ENCODE peak calls at places on chromosomes 1 and 21, in seven cellular contexts. Y, T, W, Z, K, D and I are unnamed samples.
A peak's percentile ranks its signal among the peaks of the same experiment; 100 is the strongest.

GRCh38 chr1:203308205-203309114 is 3.1 kb downstream of the BTG2 start:
- DNase-seq in W (no peak), T (no peak), Y (no peak), K (no peak), D (no peak), Z (no peak), I (no peak)

GRCh38 chr21:35980821-35981220 is 79.5 kb downstream of the SETD4 start:
- DNase-seq in T (no peak), K (no peak), Y (no peak), D (no peak), W (no peak), Z (no peak), I (no peak)

GRCh38 chr21:46368533-46369285 is 44.8 kb downstream of the PCNT start:
- DNase-seq in Y (no peak), D (no peak), T (no peak), W (no peak), Z (no peak), K (no peak), I (no peak)

GRCh38 chr1:37476460-37477197 is 2.2 kb downstream of the ZC3H12A start:
- DNase-seq in W (peak; percentile 39), K (no peak), Z (peak; percentile 94), D (no peak), Y (no peak), T (no peak), I (no peak)

GRCh38 chr1:56216173-56216572 is 363.2 kb downstream of the PLPP3 start:
- DNase-seq in K (no peak), T (no peak), W (peak; percentile 50), Y (no peak), Z (no peak), D (no peak), I (peak; percentile 31)

GRCh38 chr1:87869563-87869962 is 540.9 kb downstream of the LMO4 start:
- DNase-seq in K (no peak), T (no peak), Y (no peak), W (no peak), Z (no peak), D (no peak), I (no peak)

GRCh38 chr1:205581321-205581980 is 50.4 kb downstream of the ELK4 start:
- DNase-seq in W (no peak), T (no peak), D (no peak), K (no peak), Y (no peak), Z (peak; percentile 44), I (no peak)

GRCh38 chr1:67144696-67145095 is 9.9 kb upstream of the C1orf141 start:
- DNase-seq in Z (no peak), W (no peak), Y (no peak), T (no peak), D (no peak), K (no peak), I (no peak)

GRCh38 chr1:2962541-2962940 is 58.7 kb upstream of the ACTRT2 start:
- DNase-seq in K (no peak), Z (peak; percentile 26), T (no peak), W (no peak), Y (no peak), D (no peak), I (no peak)

GRCh38 chr1:181189691-181190361 is 101.3 kb downstream of the IER5 start:
- DNase-seq in Z (no peak), Y (peak; percentile 28), D (peak; percentile 61), W (peak; percentile 87), K (peak; percentile 68), T (peak; percentile 93), I (peak; percentile 65)

GRCh38 chr1:201596101-201596868 is 57.4 kb downstream of the NAV1 start:
- DNase-seq in D (no peak), K (no peak), Z (peak; percentile 51), W (no peak), T (no peak), Y (no peak), I (no peak)

GRCh38 chr1:224846119-224846907 is 83.2 kb upstream of the DNAH14 start:
- DNase-seq in K (no peak), Y (no peak), T (no peak), W (no peak), D (no peak), Z (no peak), I (no peak)

GRCh38 chr21:43193651-43194302 is 25.0 kb downstream of the CRYAA start:
- DNase-seq in T (no peak), W (no peak), Y (no peak), D (no peak), K (no peak), Z (peak; percentile 63), I (no peak)

GRCh38 chr1:90045853-90046563 is 51.1 kb downstream of the ZNF326 start:
- DNase-seq in T (peak; percentile 45), K (no peak), Z (no peak), D (no peak), Y (no peak), W (no peak), I (no peak)

GRCh38 chr1:8777867-8778266 is 39.6 kb downstream of the RERE start:
- DNase-seq in Y (no peak), D (no peak), T (no peak), K (no peak), Z (no peak), W (no peak), I (no peak)

GRCh38 chr1:145716641-145717061 is 2.6 kb upstream of the CD160 start:
- DNase-seq in Z (no peak), T (no peak), K (no peak), D (no peak), Y (no peak), W (no peak), I (no peak)

GRCh38 chr1:182041615-182042014 is 19.9 kb downstream of the ZNF648 start:
- DNase-seq in Y (no peak), Z (no peak), D (no peak), K (no peak), T (no peak), W (no peak), I (no peak)

GRCh38 chr1:238895911-238896310 is 490.5 kb upstream of the CHRM3 start:
- DNase-seq in K (no peak), T (no peak), Z (no peak), D (no peak), W (no peak), Y (no peak), I (no peak)

GRCh38 chr1:19166066-19166465 is 44.0 kb downstream of the UBR4 start:
- DNase-seq in W (no peak), Z (no peak), T (no peak), D (no peak), K (no peak), Y (no peak), I (no peak)

GRCh38 chr1:18091660-18092446 is 15.7 kb upstream of the IGSF21 start:
- DNase-seq in K (no peak), Z (no peak), D (no peak), W (no peak), Y (no peak), T (no peak), I (no peak)

GRCh38 chr1:154863702-154864174 is 6.3 kb downstream of the KCNN3 start:
- DNase-seq in K (no peak), D (no peak), Y (peak; percentile 6), W (no peak), T (peak; percentile 72), Z (no peak), I (no peak)

GRCh38 chr1:18836654-18837053 is 22.8 kb downstream of the TAS1R2 start:
- DNase-seq in D (no peak), K (no peak), Y (no peak), T (no peak), W (no peak), Z (no peak), I (no peak)

GRCh38 chr21:43854773-43855633 is 10.0 kb upstream of the AGPAT3 start:
- DNase-seq in K (no peak), Z (no peak), T (no peak), D (no peak), Y (no peak), W (no peak), I (no peak)

GRCh38 chr1:60589046-60589748 is 493.2 kb upstream of the NFIA start:
- DNase-seq in W (no peak), K (no peak), Z (no peak), Y (no peak), T (no peak), D (no peak), I (no peak)

GRCh38 chr1:160022330-160023310 is 9.2 kb downstream of the PIGM start:
- DNase-seq in T (no peak), W (no peak), D (no peak), Y (no peak), Z (no peak), K (peak; percentile 18), I (no peak)